ENCODE peak calls at places on chromosome 17, in ten cellular contexts. F is right cardiac atrium; C is left ventricle myocardium inferior; T is heart left ventricle; W is lung; V is neuronal stem cell; D is right lobe of liver; L is CD8-positive, alpha-beta memory T cell; K is body of pancreas; B is HAP-1. Z is an unnamed sample.

GRCh38 chr17:56319531-56319930 is 166.3 kb downstream of the ANKFN1 start:
- DNase-seq in F (no peak), C (no peak), T (no peak), W (no peak), V (peak; percentile 32), D (no peak), L (no peak), K (no peak), B (peak; percentile 54), Z (no peak)

GRCh38 chr17:14972844-14973243 is 292.3 kb downstream of the PMP22 start:
- DNase-seq in F (no peak), C (no peak), T (no peak), W (no peak), V (no peak), D (no peak), L (no peak), K (no peak), B (no peak), Z (no peak)

GRCh38 chr17:3959295-3959899 is 4.8 kb downstream of the ATP2A3 start:
- DNase-seq in F (no peak), C (no peak), T (no peak), W (no peak), V (no peak), D (no peak), L (no peak), K (peak; percentile 56), B (no peak), Z (no peak)

GRCh38 chr17:80290199-80290598 is 29.5 kb downstream of the RNF213 start:
- DNase-seq in F (no peak), C (no peak), T (no peak), W (no peak), V (no peak), D (peak; percentile 37), L (no peak), K (no peak), B (no peak), Z (no peak)

GRCh38 chr17:73203135-73203787 is 10.4 kb downstream of the COG1 start:
- DNase-seq in F (no peak), C (no peak), T (peak; percentile 43), W (no peak), V (no peak), D (no peak), L (no peak), K (peak; percentile 84), B (no peak), Z (no peak)

GRCh38 chr17:5035356-5035755 is at the start of gene SLC52A1:
- DNase-seq in F (no peak), C (no peak), T (no peak), W (no peak), V (no peak), D (no peak), L (no peak), K (no peak), B (no peak), Z (no peak)

GRCh38 chr17:65807361-65807760 is 245.9 kb upstream of the AXIN2 start:
- DNase-seq in F (no peak), C (no peak), T (no peak), W (no peak), V (no peak), D (no peak), L (no peak), K (no peak), B (no peak), Z (no peak)

GRCh38 chr17:351875-352420 is 659 bp downstream of the RPH3AL start:
- DNase-seq in F (no peak), C (no peak), T (no peak), W (no peak), V (no peak), D (peak; percentile 26), L (no peak), K (no peak), B (no peak), Z (no peak)

GRCh38 chr17:81609541-81610353 is 27.2 kb downstream of the NPLOC4 start:
- DNase-seq in F (no peak), C (no peak), T (peak; percentile 64), W (no peak), V (no peak), D (no peak), L (no peak), K (no peak), B (no peak), Z (no peak)

GRCh38 chr17:30796016-30796415 is 28.5 kb downstream of the CRLF3 start:
- DNase-seq in F (no peak), C (no peak), T (no peak), W (no peak), V (no peak), D (no peak), L (no peak), K (no peak), B (no peak), Z (no peak)
- H3K27me3 ChIP-seq in F (no peaks in the 10 kb centered on the region), C (no peaks in the 10 kb centered on the region), T (no peaks in the 10 kb centered on the region), W (no peaks in the 10 kb centered on the region), V (no peaks in the 10 kb centered on the region), D (no peaks in the 10 kb centered on the region), L (no peaks in the 10 kb centered on the region), K (no peaks in the 10 kb centered on the region), B (no peaks in the 10 kb centered on the region), Z (no peaks in the 10 kb centered on the region)

GRCh38 chr17:64503821-64504768 is 2.0 kb downstream of the DDX5 start:
- DNase-seq in F (no peak), C (no peak), T (no peak), W (no peak), V (no peak), D (no peak), L (no peak), K (no peak), B (no peak), Z (no peak)
- H3K4me3 ChIP-seq in F (peak overlapping the region; percentile 95), C (peak overlapping the region; percentile 86), T (peak overlapping the region; percentile 79), W (peak overlapping the region; percentile 99), V (no peak overlapping the region), D (peak overlapping the region; percentile 87), L (peak overlapping the region; percentile 91), K (peak overlapping the region; percentile 62), B (peak overlapping the region; percentile 94), Z (peak overlapping the region; percentile 100)

GRCh38 chr17:78544876-78545755 is 32.1 kb downstream of the DNAH17 start:
- DNase-seq in F (no peak), C (no peak), T (no peak), W (no peak), V (no peak), D (no peak), L (no peak), K (no peak), B (no peak), Z (no peak)
- H3K27me3 ChIP-seq in F (no peaks in the 10 kb centered on the region), C (no peaks in the 10 kb centered on the region), T (no peaks in the 10 kb centered on the region), W (no peaks in the 10 kb centered on the region), V (no peaks in the 10 kb centered on the region), D (no peaks in the 10 kb centered on the region), L (no peaks in the 10 kb centered on the region), K (no peaks in the 10 kb centered on the region), B (no peaks in the 10 kb centered on the region), Z (no peaks in the 10 kb centered on the region)

GRCh38 chr17:1746975-1747543 is 4.4 kb downstream of the SERPINF2 start:
- DNase-seq in F (peak; percentile 57), C (no peak), T (no peak), W (peak; percentile 87), V (no peak), D (peak; percentile 87), L (no peak), K (peak; percentile 71), B (no peak), Z (no peak)

GRCh38 chr17:1745513-1746020 is 2.9 kb downstream of the SERPINF2 start:
- DNase-seq in F (no peak), C (no peak), T (no peak), W (no peak), V (no peak), D (peak; percentile 60), L (no peak), K (no peak), B (no peak), Z (no peak)

GRCh38 chr17:1743094-1743452 is 402 bp downstream of the SERPINF2 start:
- DNase-seq in F (no peak), C (no peak), T (no peak), W (no peak), V (no peak), D (no peak), L (no peak), K (no peak), B (no peak), Z (no peak)

GRCh38 chr17:1742371-1743093 is at the start of gene SERPINF2:
- DNase-seq in F (no peak), C (no peak), T (no peak), W (no peak), V (no peak), D (peak; percentile 86), L (no peak), K (no peak), B (no peak), Z (no peak)

DNA sequence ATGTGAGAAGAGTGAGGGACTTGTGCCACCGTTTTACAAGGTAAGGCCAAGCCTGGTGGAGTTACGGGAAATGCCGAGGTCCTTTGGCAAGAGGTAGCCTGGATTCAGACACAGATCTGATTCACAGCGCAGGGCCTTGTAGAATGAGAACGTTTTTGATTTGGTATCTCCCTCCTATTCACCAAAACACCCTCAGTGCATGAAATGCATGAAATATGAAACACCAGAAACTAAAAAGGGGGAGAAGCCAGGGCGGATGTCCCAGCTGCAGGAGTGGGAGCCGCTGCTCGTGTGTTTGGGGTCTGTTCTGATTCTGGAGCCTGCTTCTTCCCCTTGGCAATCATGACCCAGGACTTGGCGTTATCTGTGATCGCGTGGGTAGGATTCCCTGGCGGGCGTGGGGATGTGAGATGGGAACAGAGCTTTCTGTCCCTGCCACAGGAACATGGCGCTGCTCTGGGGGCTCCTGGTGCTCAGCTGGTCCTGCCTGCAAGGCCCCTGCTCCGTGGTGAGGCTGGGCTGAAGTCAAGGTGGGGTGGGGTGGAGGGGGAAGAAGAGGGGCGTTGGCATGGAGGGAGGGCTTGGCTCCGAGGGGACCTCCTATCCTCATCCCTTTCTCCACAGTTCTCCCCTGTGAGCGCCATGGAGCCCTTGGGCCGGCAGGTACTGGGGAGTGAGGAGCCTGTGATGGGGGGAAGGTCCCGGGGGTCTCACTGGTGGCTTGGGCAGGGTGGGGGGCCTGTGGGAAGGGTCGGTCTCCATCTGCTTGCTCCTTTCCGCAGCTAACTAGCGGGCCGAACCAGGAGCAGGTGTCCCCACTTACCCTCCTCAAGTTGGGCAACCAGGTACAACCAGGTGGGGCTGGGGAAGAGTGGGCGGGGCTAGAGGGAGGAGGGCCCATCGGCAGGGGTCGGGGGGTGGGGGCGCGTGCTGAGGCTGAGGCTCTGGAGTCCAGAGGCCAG is 2.2 kb downstream of the SERPINF2 start:
- DNase-seq in F (no peak), C (no peak), T (no peak), W (no peak), V (no peak), D (peak; percentile 75), L (no peak), K (no peak), B (no peak), Z (no peak)
- H3K4me3 ChIP-seq in F (no peak overlapping the region), C (no peak overlapping the region), T (no peak overlapping the region), W (no peak overlapping the region), V (no peak overlapping the region), D (peak overlapping the region; percentile 79), L (no peak overlapping the region), K (no peak overlapping the region), B (no peak overlapping the region), Z (no peak overlapping the region)